ENCODE peak calls at places on chromosomes 7 and 10, in eight cellular contexts. M is HepG2, F is fibroblast of lung, H is mesenchymal stem cell, E is HCT116, I is IMR-90, C is H9, U is endodermal cell. Y is an unnamed sample.

GRCh38 chr10:122269097-122269687 is 1.9 kb upstream of the BTBD16 start:
- DNase-seq in M (no peak), F (no peak), H (no peak), E (no peak), I (no peak), C (no peak), U (peak), Y (no peak)

GRCh38 chr7:50449881-50450690 is at the start of gene FIGNL1:
- DNase-seq in M (peak), F (peak), H (peak), E (peak), I (peak), C (peak), U (peak), Y (peak)

GRCh38 chr7:47153571-47153970 is 428.3 kb downstream of the TNS3 start:
- DNase-seq in M (peak), F (peak), H (no peak), E (no peak), I (no peak), C (peak), U (peak), Y (no peak)

GRCh38 chr10:43120116-43120947 is 17.9 kb upstream of the CSGALNACT2 start:
- DNase-seq in M (no peak), F (no peak), H (no peak), E (no peak), I (no peak), C (no peak), U (no peak), Y (no peak)

GRCh38 chr7:128860158-128861073 is 2.2 kb upstream of the ATP6V1F start:
- DNase-seq in M (no peak), F (peak), H (no peak), E (no peak), I (peak), C (peak), U (peak), Y (no peak)

GRCh38 chr7:76343294-76343930 is 15.4 kb downstream of the YWHAG start:
- DNase-seq in M (no peak), F (no peak), H (no peak), E (no peak), I (peak), C (no peak), U (no peak), Y (no peak)

GRCh38 chr7:48528689-48529088 is 357.4 kb downstream of the ABCA13 start:
- DNase-seq in M (no peak), F (no peak), H (no peak), E (no peak), I (no peak), C (peak), U (peak), Y (peak)

GRCh38 chr7:5429253-5429856 is 5.7 kb upstream of the TNRC18 start:
- DNase-seq in M (peak), F (peak), H (peak), E (no peak), I (peak), C (peak), U (no peak), Y (no peak)

GRCh38 chr7:100496509-100496908 is 12.8 kb downstream of the NYAP1 start:
- DNase-seq in M (no peak), F (no peak), H (no peak), E (no peak), I (no peak), C (no peak), U (no peak), Y (no peak)

GRCh38 chr7:100491192-100491578 is 7.5 kb downstream of the NYAP1 start:
- DNase-seq in M (no peak), F (no peak), H (no peak), E (no peak), I (no peak), C (no peak), U (no peak), Y (no peak)

GRCh38 chr7:100492738-100493475 is 9.2 kb downstream of the NYAP1 start:
- DNase-seq in M (no peak), F (no peak), H (no peak), E (no peak), I (no peak), C (no peak), U (no peak), Y (no peak)

GRCh38 chr7:100490483-100491191 is 6.9 kb downstream of the NYAP1 start:
- DNase-seq in M (no peak), F (no peak), H (no peak), E (no peak), I (no peak), C (no peak), U (no peak), Y (no peak)

DNA sequence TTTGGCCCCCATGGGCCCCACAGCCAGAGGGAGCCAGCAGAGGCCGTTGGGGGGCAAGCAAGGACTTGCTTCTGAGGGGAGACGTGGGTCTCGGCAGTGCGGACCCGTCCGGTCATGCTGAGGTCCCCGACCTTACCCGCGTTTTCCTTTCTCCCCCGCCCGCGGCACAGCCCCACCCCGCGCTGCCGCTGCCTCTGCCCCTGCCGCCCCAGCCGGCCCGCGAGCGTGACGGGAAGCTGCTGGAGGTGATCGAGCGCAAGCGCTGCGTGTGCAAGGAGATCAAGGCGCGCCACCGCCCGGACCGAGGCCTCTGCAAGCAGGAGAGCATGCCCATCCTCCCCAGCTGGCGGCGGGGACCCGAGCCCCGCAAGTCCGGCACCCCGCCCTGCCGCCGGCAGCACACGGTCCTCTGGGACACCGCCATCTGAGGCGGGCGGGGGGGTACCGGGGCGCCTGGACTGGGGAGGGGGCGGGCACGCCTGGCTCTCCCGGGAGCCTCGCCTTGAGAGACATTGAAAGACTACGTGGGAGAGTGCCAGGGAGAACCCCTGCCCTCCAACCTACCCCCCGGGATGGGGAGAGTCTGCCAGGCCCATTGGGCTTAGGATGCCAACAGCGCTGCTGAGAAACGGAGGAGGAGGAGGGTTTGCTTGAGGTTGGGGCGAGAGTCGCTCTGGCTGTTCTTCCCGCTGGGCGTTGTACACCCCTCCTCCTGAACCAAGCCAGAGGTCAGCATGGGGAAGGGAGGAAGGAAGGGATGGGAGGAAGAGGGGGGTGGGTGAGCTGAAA is 9.9 kb downstream of the NYAP1 start:
- DNase-seq in M (peak), F (peak), H (peak), E (no peak), I (no peak), C (no peak), U (peak), Y (peak)
- H3K9ac ChIP-seq in M (peak), F (no peak), H (no peak), E (no peak), I (no peak), C (no peak), U (no peak), Y (peak)

DNA sequence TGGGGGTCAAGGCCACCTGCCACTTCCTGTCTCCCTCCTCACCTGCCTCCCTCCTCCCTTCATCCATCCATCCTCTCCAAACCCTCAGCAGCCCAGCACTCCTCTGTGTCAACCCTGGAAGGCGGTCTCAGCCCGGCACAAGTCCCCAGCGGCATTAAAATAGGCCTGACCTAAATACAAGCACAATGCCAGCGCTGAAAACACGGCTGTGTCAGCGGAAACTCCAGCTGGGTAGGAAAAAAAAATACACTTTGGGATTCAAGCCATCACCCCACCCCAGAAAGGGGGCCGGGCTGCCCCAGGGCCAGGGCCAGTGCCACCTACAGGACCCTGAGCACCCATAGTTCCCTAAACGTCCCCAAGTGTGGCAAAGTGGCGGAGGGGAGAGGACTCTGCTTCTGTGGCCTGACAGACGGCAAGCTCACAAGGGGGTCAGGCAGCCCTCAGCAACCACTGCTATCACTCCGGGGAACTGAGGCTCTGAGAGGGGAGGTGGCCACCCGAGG is 22.7 kb upstream of the GTF2IRD1 start:
- DNase-seq in M (no peak), F (no peak), H (no peak), E (no peak), I (no peak), C (peak), U (peak), Y (no peak)
- H3K9ac ChIP-seq in M (no peak), F (no peak), H (no peak), E (no peak), I (no peak), C (no peak), U (no peak), Y (no peak)

DNA sequence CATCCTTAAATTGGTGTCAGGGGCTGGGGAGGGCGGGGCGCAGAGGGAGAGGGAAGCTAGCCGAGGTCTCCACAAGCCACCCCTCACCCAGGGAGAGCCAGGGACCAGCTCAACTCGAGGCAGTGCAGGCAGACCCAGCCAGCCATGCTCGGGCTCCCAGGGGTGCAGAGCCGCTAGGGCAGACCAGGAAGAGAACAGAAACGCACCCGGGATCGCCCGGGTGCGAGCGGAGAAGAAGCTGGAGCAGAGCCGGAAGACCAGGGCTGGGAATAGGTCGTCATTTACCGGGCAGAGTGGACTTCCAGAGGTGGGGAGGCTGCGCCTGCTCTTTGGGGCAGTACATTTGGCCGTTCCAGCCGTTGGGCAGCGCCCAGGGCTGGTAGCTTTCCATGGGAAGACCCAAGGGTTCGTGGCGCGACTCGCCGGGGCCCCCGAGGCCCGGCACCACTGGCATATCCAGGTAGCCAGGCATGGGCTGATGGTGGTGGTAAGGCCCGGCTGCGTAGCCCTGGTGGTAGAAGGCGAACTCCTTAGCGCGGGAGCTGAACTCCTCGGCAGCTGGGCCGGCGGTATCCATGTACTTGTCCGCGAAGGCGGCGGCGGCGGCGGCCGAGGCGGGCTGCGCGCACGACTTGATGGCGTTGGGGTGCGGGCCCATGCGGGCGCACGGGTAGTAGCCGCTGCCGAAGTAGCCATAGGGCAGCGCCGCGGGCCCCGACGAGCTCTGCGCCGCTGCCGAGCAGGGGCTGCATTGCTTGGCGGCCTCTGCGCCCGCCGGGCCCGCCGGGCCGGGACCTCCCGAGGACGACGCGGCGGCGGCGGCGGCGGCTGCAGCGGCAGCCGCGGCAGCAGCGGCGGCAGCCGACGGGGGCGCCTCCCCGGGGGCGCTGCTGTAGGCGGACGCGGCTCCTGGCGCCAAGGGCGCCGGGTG is 755 bp downstream of the HOXA13 start:
- DNase-seq in M (no peak), F (no peak), H (peak), E (no peak), I (no peak), C (peak), U (peak), Y (no peak)
- H3K9ac ChIP-seq in M (no peak), F (no peak), H (no peak), E (peak), I (no peak), C (no peak), U (no peak), Y (no peak)

DNA sequence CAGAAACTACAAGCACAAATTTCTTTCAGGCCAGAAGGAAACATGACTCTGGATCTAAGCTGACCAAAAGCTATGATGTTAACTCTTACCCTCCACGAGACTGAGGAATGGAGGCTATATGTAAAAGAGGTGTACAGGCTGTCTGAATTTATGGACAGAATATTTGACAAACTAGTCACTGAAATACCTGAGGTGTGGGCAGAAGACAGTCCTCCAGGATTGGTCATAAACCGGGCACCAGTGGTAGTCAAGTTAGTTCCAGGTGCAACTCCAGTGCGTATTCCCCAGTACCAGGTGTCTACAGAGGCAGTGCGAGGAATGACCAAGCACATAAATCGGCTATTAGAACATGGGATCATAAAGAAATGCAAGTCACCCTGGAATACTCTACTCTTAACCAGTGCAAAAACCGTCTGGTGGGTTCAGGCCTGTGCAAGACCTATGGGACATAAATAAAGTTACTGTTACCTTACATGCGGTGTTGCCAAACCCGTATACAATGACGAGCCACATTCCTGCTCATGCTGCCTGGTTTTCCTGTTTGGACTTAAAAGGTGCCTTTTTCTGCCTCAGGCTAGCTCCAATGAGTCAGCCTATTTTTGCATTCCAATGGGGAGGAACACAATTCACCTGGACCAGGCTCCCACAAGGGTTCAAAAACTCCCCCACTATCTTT is 6.7 kb upstream of the CYREN start:
- DNase-seq in M (peak), F (no peak), H (no peak), E (no peak), I (no peak), C (peak), U (no peak), Y (no peak)
- H3K9ac ChIP-seq in M (no peak), F (no peak), H (no peak), E (peak), I (no peak), C (no peak), U (no peak), Y (no peak)

GRCh38 chr10:62993121-62993520 is 140.0 kb upstream of the NRBF2 start:
- DNase-seq in M (no peak), F (peak), H (no peak), E (no peak), I (no peak), C (no peak), U (no peak), Y (no peak)

GRCh38 chr10:62990126-62990525 is 143.0 kb upstream of the NRBF2 start:
- DNase-seq in M (no peak), F (no peak), H (no peak), E (no peak), I (no peak), C (no peak), U (no peak), Y (no peak)

GRCh38 chr10:62996925-62997324 is 136.2 kb upstream of the NRBF2 start:
- DNase-seq in M (no peak), F (peak), H (no peak), E (no peak), I (no peak), C (no peak), U (no peak), Y (no peak)

DNA sequence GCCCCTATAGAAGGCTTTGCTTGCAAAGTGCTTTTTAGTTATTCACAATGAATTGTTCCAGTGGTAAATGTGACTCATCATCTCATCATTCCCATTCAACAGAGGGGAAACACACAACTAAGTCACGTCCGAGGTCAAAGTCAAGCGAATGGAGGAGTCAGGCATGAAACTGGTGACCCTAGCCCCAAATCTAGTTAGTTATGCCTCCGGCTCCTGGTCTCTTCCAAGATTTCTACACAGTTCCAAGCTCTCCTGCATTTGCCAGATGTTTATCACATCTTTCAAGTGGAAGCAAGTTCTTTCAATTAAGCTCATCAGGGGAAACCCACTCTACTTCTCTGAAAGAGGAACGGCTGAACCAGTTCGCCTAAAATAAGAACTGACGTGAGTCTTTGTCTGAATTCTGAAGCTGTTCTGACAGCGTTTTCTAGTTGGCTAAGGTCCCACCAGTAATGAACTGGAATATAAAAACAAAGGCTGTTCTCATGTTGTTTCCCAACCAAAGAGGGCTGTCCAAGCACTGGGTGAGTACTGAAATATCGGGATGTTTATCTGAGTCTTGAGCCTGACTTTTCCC is 140.9 kb upstream of the NRBF2 start:
- DNase-seq in M (no peak), F (peak), H (no peak), E (no peak), I (peak), C (no peak), U (no peak), Y (no peak)
- H3K9ac ChIP-seq in M (no peak), F (no peak), H (peak), E (no peak), I (no peak), C (no peak), U (no peak), Y (no peak)

DNA sequence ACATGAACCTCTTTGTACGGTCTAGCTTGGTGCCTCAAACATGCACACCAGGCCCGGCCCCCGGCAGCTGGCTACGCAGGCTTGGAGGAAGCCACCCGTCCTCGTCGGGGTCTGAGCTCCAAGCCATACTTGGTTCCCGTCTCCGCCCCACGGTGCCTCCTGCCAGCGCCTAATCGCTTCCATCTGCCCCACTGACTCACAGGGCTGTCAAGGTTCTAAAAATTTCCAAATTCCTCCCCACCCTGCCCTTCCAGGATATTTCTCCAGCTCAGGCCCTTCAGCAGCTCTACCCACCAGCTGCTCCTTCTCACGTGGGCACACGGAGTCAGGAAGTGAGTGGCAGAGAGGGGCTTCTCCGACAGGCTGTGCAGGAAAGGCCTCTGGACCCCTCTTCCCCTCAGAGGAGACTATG is 38.8 kb downstream of the TMEM270 start:
- DNase-seq in M (no peak), F (peak), H (no peak), E (no peak), I (peak), C (no peak), U (peak), Y (no peak)
- H3K9ac ChIP-seq in M (no peak), F (peak), H (peak), E (no peak), I (peak), C (no peak), U (no peak), Y (no peak)